ENCODE peak calls at places on chromosomes 3 and 15, in six cellular contexts. T is IMR-90, N is H9, D is H1, O is mesendoderm, H is mesenchymal stem cell. B is an unnamed sample.

GRCh38 chr3:172550347-172550943 is 27.2 kb upstream of the TNFSF10 start:
- DNase-seq in T (peak; percentile 98), N (no peak), H (peak; percentile 86), O (no peak), D (no peak), B (no peak)

GRCh38 chr3:173993299-173993698 is 595.8 kb downstream of the NLGN1 start:
- DNase-seq in T (peak; percentile 58), O (peak; percentile 77), D (no peak), N (no peak), H (peak; percentile 53), B (no peak)

GRCh38 chr15:98548172-98548971 is 100.0 kb upstream of the IGF1R start:
- DNase-seq in N (peak; percentile 83), D (peak; percentile 82), T (peak; percentile 73), O (peak; percentile 90), H (peak; percentile 76), B (peak; percentile 56)

GRCh38 chr3:177177670-177178295 is 19.5 kb downstream of the TBL1XR1 start:
- DNase-seq in O (no peak), N (no peak), T (no peak), D (no peak), H (no peak), B (no peak)

GRCh38 chr3:11078826-11079520 is 75.3 kb upstream of the HRH1 start:
- DNase-seq in O (no peak), H (no peak), T (no peak), D (no peak), N (no peak), B (no peak)

GRCh38 chr3:156772588-156773206 is 53.5 kb upstream of the LEKR1 start:
- DNase-seq in T (peak; percentile 42), N (no peak), D (no peak), H (peak; percentile 31), O (no peak), B (no peak)

GRCh38 chr3:127820871-127821853 is 1.2 kb downstream of the MGLL start:
- DNase-seq in N (no peak), H (peak; percentile 64), T (peak; percentile 56), D (no peak), O (no peak), B (no peak)

GRCh38 chr3:155870945-155871745 is 695 bp downstream of the GMPS start:
- DNase-seq in D (peak; percentile 75), T (no peak), N (peak; percentile 54), O (peak; percentile 52), H (no peak), B (peak; percentile 56)

GRCh38 chr15:65512807-65513416 is 4.6 kb downstream of the DPP8 start:
- DNase-seq in H (no peak), D (no peak), O (no peak), T (no peak), N (no peak), B (no peak)

DNA sequence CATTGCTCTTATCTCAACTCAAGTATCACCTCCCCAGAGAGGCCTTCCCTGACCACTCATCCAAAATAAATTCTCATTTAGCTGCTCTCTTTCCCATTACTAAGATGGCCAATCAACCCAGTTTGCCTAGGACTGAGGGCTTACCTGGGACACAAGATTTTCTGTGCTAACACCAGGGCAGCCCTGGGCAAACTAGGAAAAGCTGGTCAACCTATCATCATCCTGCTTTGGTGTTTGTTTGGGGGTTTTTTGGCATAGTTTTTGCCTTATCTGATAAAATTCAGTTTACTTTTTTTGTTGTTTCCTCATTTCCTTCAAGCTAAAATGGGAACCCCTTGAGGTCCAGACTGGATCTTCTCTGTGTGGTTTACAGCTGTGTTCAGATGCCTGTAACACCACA is 131.4 kb upstream of the NR2F2 start:
- DNase-seq in T (no peak), D (no peak), N (no peak), H (no peak), O (no peak), B (no peak)
- H2BK15ac ChIP-seq in T (no peak overlapping the region), D (no peak overlapping the region), N (no peak overlapping the region), H (no peak overlapping the region), O (no peak overlapping the region), B (no peak overlapping the region)

GRCh38 chr3:25289663-25290062 is 138.4 kb upstream of the RARB start:
- DNase-seq in N (no peak), T (no peak), O (no peak), H (peak; percentile 6), D (no peak), B (no peak)

GRCh38 chr3:25292604-25293003 is 135.5 kb upstream of the RARB start:
- DNase-seq in D (no peak), H (no peak), N (no peak), O (no peak), T (no peak), B (no peak)

GRCh38 chr3:25294406-25294805 is 133.7 kb upstream of the RARB start:
- DNase-seq in D (no peak), T (no peak), O (no peak), H (peak; percentile 13), N (no peak), B (no peak)

GRCh38 chr3:25291524-25291923 is 136.5 kb upstream of the RARB start:
- DNase-seq in N (no peak), H (no peak), T (no peak), O (no peak), D (no peak), B (peak; percentile 41)

GRCh38 chr3:25293736-25294135 is 134.3 kb upstream of the RARB start:
- DNase-seq in T (no peak), O (peak; percentile 41), H (no peak), N (no peak), D (no peak), B (peak; percentile 33)
- H2BK5ac ChIP-seq in T (no peak overlapping the region), O (no peak overlapping the region), H (no peak overlapping the region), N (no peak overlapping the region), D (no peak overlapping the region), B (no peak overlapping the region)

GRCh38 chr3:26004205-26004604 is 214.3 kb downstream of the OXSM start:
- DNase-seq in O (no peak), T (no peak), D (no peak), N (no peak), H (no peak), B (no peak)
- H3K4me2 ChIP-seq in O (no peak overlapping the region), T (no peak overlapping the region), D (no peak overlapping the region), N (no peak overlapping the region), H (no peak overlapping the region), B (no peak overlapping the region)

GRCh38 chr3:55585856-55586255 is 98.8 kb upstream of the WNT5A start:
- DNase-seq in O (no peak), N (no peak), T (no peak), D (no peak), H (no peak), B (no peak)

GRCh38 chr3:55579499-55579898 is 92.4 kb upstream of the WNT5A start:
- DNase-seq in T (peak; percentile 81), H (peak; percentile 86), O (no peak), N (no peak), D (no peak), B (no peak)

GRCh38 chr3:55584030-55584429 is 96.9 kb upstream of the WNT5A start:
- DNase-seq in O (no peak), D (no peak), T (no peak), N (no peak), H (no peak), B (no peak)

GRCh38 chr3:55584716-55585368 is 97.7 kb upstream of the WNT5A start:
- DNase-seq in N (no peak), H (no peak), O (peak; percentile 33), T (no peak), D (no peak), B (no peak)

DNA sequence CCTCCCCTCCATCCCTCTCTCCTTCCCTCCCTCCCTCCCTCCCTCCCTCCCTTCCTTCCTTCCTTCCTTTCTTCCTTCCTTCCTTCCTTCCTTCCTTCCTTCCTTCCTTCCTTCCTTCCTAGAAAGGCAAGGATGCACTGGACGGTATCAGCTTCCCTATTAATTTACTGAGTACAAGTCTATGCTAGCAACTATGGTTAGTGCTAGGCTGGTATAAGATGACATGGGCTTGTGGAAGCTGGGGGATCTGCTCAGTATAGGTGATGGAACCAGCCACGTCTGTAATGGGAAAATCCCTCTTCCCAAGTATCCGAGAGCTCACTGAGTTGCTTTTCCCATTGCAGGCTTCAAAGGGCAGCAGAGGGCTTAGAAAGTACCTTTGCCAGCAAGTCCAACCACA is 96.4 kb upstream of the WNT5A start:
- DNase-seq in O (no peak), H (no peak), D (no peak), T (no peak), N (no peak), B (no peak)
- H2BK15ac ChIP-seq in O (no peak overlapping the region), H (no peak overlapping the region), D (no peak overlapping the region), T (no peak overlapping the region), N (no peak overlapping the region), B (no peak overlapping the region)

GRCh38 chr3:170222647-170223541 is 670 bp downstream of the PRKCI start:
- DNase-seq in H (peak; percentile 47), T (peak; percentile 28), O (peak; percentile 65), N (peak; percentile 59), D (peak; percentile 68), B (peak; percentile 20)

GRCh38 chr3:170220871-170221270 is 1.4 kb upstream of the PRKCI start:
- DNase-seq in O (no peak), D (no peak), H (peak; percentile 50), N (no peak), T (peak; percentile 75), B (no peak)

GRCh38 chr3:170226426-170226960 is 4.3 kb downstream of the PRKCI start:
- DNase-seq in T (peak; percentile 51), O (no peak), N (no peak), H (no peak), D (no peak), B (no peak)

GRCh38 chr3:170225166-170225565 is 2.9 kb downstream of the PRKCI start:
- DNase-seq in T (no peak), D (no peak), O (no peak), N (no peak), H (no peak), B (no peak)

GRCh38 chr3:170221924-170222646 is at the start of gene PRKCI:
- DNase-seq in D (peak; percentile 90), O (peak; percentile 99), T (peak; percentile 96), N (peak; percentile 97), H (peak; percentile 97), B (peak; percentile 97)
- H2BK5ac ChIP-seq in D (peak within 1 kb of the TSS; percentile 99), O (peak within 1 kb of the TSS; percentile 98), T (peak within 1 kb of the TSS; percentile 99), N (peak within 1 kb of the TSS; percentile 67), H (peak within 1 kb of the TSS; percentile 100), B (peak within 1 kb of the TSS; percentile 93)